ENCODE peak calls at places on chromosomes 7 and 10, in nine cellular contexts. Y is activated CD4-positive, alpha-beta T cell treated with anti-CD3 and anti-CD28 coated beads, Interleukin-2, amount 50 U/mL, for 48 hours; J is stimulated activated CD8-positive, alpha-beta memory T cell treated with anti-CD3 and anti-CD28 coated beads, Interleukin-2, amount 100 ng/mL, for 48 hours; U is stimulated activated CD4-positive, alpha-beta T cell treated with anti-CD3 and anti-CD28 coated beads, Interleukin-2, amount 100 ng/mL, for 24 hours; P is NCI-H1436 treated with DMSO at 0.1 percent for 48 hours; F is mesothelial cell of epicardium; D is GM13977; Q is cardiac muscle cell; E is NCI-H2081. V is an unnamed sample.

GRCh38 chr7:8700076-8700624 is 266.7 kb downstream of the NXPH1 start:
- DNase-seq in D (no peak), J (no peak), Y (no peak), U (no peak), E (no peak), P (no peak), F (no peak), Q (no peak), V (no peak)

GRCh38 chr10:130878131-130878530 is 433.4 kb downstream of the TCERG1L start:
- DNase-seq in Y (no peak), J (no peak), D (no peak), U (no peak), P (no peak), Q (no peak), F (no peak), E (no peak), V (no peak)

GRCh38 chr10:103276251-103276936 is 544 bp upstream of the INA start:
- DNase-seq in P (no peak), D (no peak), U (no peak), E (no peak), F (no peak), Y (no peak), Q (no peak), J (no peak), V (no peak)

GRCh38 chr10:89352039-89352597 is 24.3 kb downstream of the IFIT3 start:
- DNase-seq in F (no peak), P (no peak), E (no peak), Y (no peak), U (no peak), D (no peak), J (no peak), Q (peak), V (no peak)

GRCh38 chr7:154591544-154591943 is 411.4 kb downstream of the PAXIP1 start:
- DNase-seq in D (no peak), U (no peak), Y (no peak), J (no peak), P (no peak), E (peak), Q (no peak), F (no peak), V (no peak)

GRCh38 chr7:54259185-54259584 is 283.0 kb upstream of the VSTM2A start:
- DNase-seq in F (no peak), Y (no peak), P (no peak), E (no peak), J (no peak), Q (no peak), U (no peak), D (no peak), V (no peak)

GRCh38 chr10:101559596-101560292 is 28.3 kb downstream of the POLL start:
- DNase-seq in D (no peak), U (no peak), J (no peak), Q (no peak), F (no peak), Y (no peak), P (no peak), E (no peak), V (no peak)

GRCh38 chr7:135755351-135755753 is 6.7 kb upstream of the FAM180A start:
- DNase-seq in Q (no peak), Y (no peak), F (no peak), P (no peak), E (peak), J (no peak), D (no peak), U (no peak), V (no peak)

GRCh38 chr10:18400201-18400910 is 251.0 kb downstream of the NSUN6 start:
- DNase-seq in J (no peak), Q (no peak), D (peak), F (no peak), P (no peak), Y (no peak), E (peak), U (no peak), V (no peak)

GRCh38 chr10:26696786-26697162 is 727 bp upstream of the PDSS1 start:
- DNase-seq in F (no peak), D (no peak), P (no peak), Y (no peak), Q (peak), E (no peak), U (no peak), J (no peak), V (no peak)

V was measured in upper lobe of left lung.